ENCODE peak calls at places on chromosome 1, in eight cellular contexts. I is stimulated activated CD4-positive, alpha-beta T cell treated with anti-CD3 and anti-CD28 coated beads, Interleukin-15, amount 100 ng/mL, for 1 hour; H is glutamatergic neuron; K is hippocampal formation; D is GM06990; T is GM12865; O is sciatic nerve; Q is AG09319. S is an unnamed sample.
A peak's percentile ranks its signal among the peaks of the same experiment; 100 is the strongest.

GRCh38 chr1:201538618-201539551 is at the start of gene NAV1:
- DNase-seq in I (no peak), D (no peak), Q (peak; percentile 60), T (no peak), O (peak; percentile 82), K (peak; percentile 65), H (peak; percentile 79), S (peak; percentile 3)

GRCh38 chr1:155175281-155175926 is 1.8 kb downstream of the TRIM46 start:
- DNase-seq in H (peak; percentile 23), I (no peak), O (peak; percentile 61), T (peak; percentile 2), D (no peak), K (no peak), Q (no peak), S (no peak)

GRCh38 chr1:199292873-199293272 is 654.0 kb downstream of the PTPRC start:
- DNase-seq in O (no peak), Q (no peak), I (no peak), D (no peak), T (no peak), K (no peak), H (no peak), S (no peak)

GRCh38 chr1:28249013-28249870 is 10.1 kb upstream of the SESN2 start:
- DNase-seq in D (peak; percentile 39), O (no peak), K (no peak), I (no peak), H (no peak), T (peak; percentile 67), Q (peak; percentile 63), S (no peak)

GRCh38 chr1:111832521-111833155 is 76.9 kb downstream of the DDX20 start:
- DNase-seq in H (no peak), D (no peak), K (no peak), Q (no peak), O (no peak), T (no peak), I (no peak), S (no peak)

GRCh38 chr1:224784606-224785328 is 144.7 kb upstream of the DNAH14 start:
- DNase-seq in D (no peak), O (no peak), K (no peak), I (no peak), Q (peak; percentile 14), T (no peak), H (no peak), S (no peak)

GRCh38 chr1:201095581-201096531 is 16.4 kb downstream of the CACNA1S start:
- DNase-seq in Q (no peak), O (no peak), H (peak; percentile 38), K (no peak), D (no peak), T (peak; percentile 24), I (no peak), S (no peak)

GRCh38 chr1:25037174-25038074 is 107.3 kb upstream of the RUNX3 start:
- DNase-seq in O (no peak), H (peak; percentile 74), T (peak; percentile 80), D (no peak), Q (no peak), I (peak; percentile 39), K (no peak), S (peak; percentile 64)